ENCODE peak calls at places on chromosome 16, in ten cellular contexts. One of them, this sample, is unnamed.

GRCh38 chr16:87411375-87412271 is 19.5 kb downstream of the MAP1LC3B start:
- DNase-seq in T-helper 17 cell: no peak
- DNase-seq in Caki2: no peak
- DNase-seq in stimulated activated CD8-positive, alpha-beta memory T cell treated with anti-CD3 and anti-CD28 coated beads, Interleukin-7, amount 100 ng/mL, for 1 hour: no peak
- DNase-seq in stimulated activated CD4-positive, alpha-beta T cell treated with anti-CD3 and anti-CD28 coated beads, Interleukin-15, amount 100 ng/mL, for 1 hour: no peak
- DNase-seq in nephron progenitor cell: no peak
- DNase-seq in NCI-H2081: no peak
- DNase-seq in lung: no peak
- DNase-seq in DND-41: no peak
- DNase-seq in cardiac septum: no peak
- DNase-seq in this sample: no peak

GRCh38 chr16:68790130-68790761 is 53.1 kb upstream of the TANGO6 start:
- DNase-seq in Caki2: peak
- DNase-seq in NCI-H2081: no peak
- DNase-seq in cardiac septum: no peak
- DNase-seq in T-helper 17 cell: no peak
- DNase-seq in stimulated activated CD4-positive, alpha-beta T cell treated with anti-CD3 and anti-CD28 coated beads, Interleukin-15, amount 100 ng/mL, for 1 hour: no peak
- DNase-seq in lung: peak
- DNase-seq in nephron progenitor cell: no peak
- DNase-seq in stimulated activated CD8-positive, alpha-beta memory T cell treated with anti-CD3 and anti-CD28 coated beads, Interleukin-7, amount 100 ng/mL, for 1 hour: no peak
- DNase-seq in DND-41: no peak
- DNase-seq in this sample: no peak

GRCh38 chr16:65769776-65770438 is 596.6 kb upstream of the CDH5 start:
- DNase-seq in NCI-H2081: no peak
- DNase-seq in stimulated activated CD4-positive, alpha-beta T cell treated with anti-CD3 and anti-CD28 coated beads, Interleukin-15, amount 100 ng/mL, for 1 hour: no peak
- DNase-seq in T-helper 17 cell: no peak
- DNase-seq in cardiac septum: no peak
- DNase-seq in nephron progenitor cell: no peak
- DNase-seq in Caki2: no peak
- DNase-seq in lung: no peak
- DNase-seq in DND-41: no peak
- DNase-seq in stimulated activated CD8-positive, alpha-beta memory T cell treated with anti-CD3 and anti-CD28 coated beads, Interleukin-7, amount 100 ng/mL, for 1 hour: no peak
- DNase-seq in this sample: no peak

GRCh38 chr16:48542020-48542473 is 67.9 kb downstream of the N4BP1 start:
- DNase-seq in NCI-H2081: peak
- DNase-seq in T-helper 17 cell: no peak
- DNase-seq in stimulated activated CD8-positive, alpha-beta memory T cell treated with anti-CD3 and anti-CD28 coated beads, Interleukin-7, amount 100 ng/mL, for 1 hour: no peak
- DNase-seq in lung: peak
- DNase-seq in nephron progenitor cell: no peak
- DNase-seq in DND-41: peak
- DNase-seq in cardiac septum: no peak
- DNase-seq in stimulated activated CD4-positive, alpha-beta T cell treated with anti-CD3 and anti-CD28 coated beads, Interleukin-15, amount 100 ng/mL, for 1 hour: no peak
- DNase-seq in Caki2: no peak
- DNase-seq in this sample: no peak

GRCh38 chr16:86277236-86277635 is 233.1 kb upstream of the FOXF1 start:
- DNase-seq in DND-41: no peak
- DNase-seq in nephron progenitor cell: no peak
- DNase-seq in cardiac septum: no peak
- DNase-seq in stimulated activated CD8-positive, alpha-beta memory T cell treated with anti-CD3 and anti-CD28 coated beads, Interleukin-7, amount 100 ng/mL, for 1 hour: no peak
- DNase-seq in T-helper 17 cell: no peak
- DNase-seq in Caki2: no peak
- DNase-seq in lung: no peak
- DNase-seq in stimulated activated CD4-positive, alpha-beta T cell treated with anti-CD3 and anti-CD28 coated beads, Interleukin-15, amount 100 ng/mL, for 1 hour: no peak
- DNase-seq in NCI-H2081: no peak
- DNase-seq in this sample: no peak

GRCh38 chr16:10961231-10961630 is 16.9 kb downstream of the CLEC16A start:
- DNase-seq in nephron progenitor cell: no peak
- DNase-seq in DND-41: no peak
- DNase-seq in stimulated activated CD8-positive, alpha-beta memory T cell treated with anti-CD3 and anti-CD28 coated beads, Interleukin-7, amount 100 ng/mL, for 1 hour: no peak
- DNase-seq in stimulated activated CD4-positive, alpha-beta T cell treated with anti-CD3 and anti-CD28 coated beads, Interleukin-15, amount 100 ng/mL, for 1 hour: no peak
- DNase-seq in NCI-H2081: no peak
- DNase-seq in Caki2: no peak
- DNase-seq in T-helper 17 cell: no peak
- DNase-seq in lung: no peak
- DNase-seq in cardiac septum: no peak
- DNase-seq in this sample: no peak

GRCh38 chr16:85584989-85585388 is 28.1 kb upstream of the GSE1 start:
- DNase-seq in lung: no peak
- DNase-seq in nephron progenitor cell: no peak
- DNase-seq in NCI-H2081: peak
- DNase-seq in Caki2: no peak
- DNase-seq in cardiac septum: no peak
- DNase-seq in stimulated activated CD8-positive, alpha-beta memory T cell treated with anti-CD3 and anti-CD28 coated beads, Interleukin-7, amount 100 ng/mL, for 1 hour: no peak
- DNase-seq in T-helper 17 cell: no peak
- DNase-seq in DND-41: no peak
- DNase-seq in stimulated activated CD4-positive, alpha-beta T cell treated with anti-CD3 and anti-CD28 coated beads, Interleukin-15, amount 100 ng/mL, for 1 hour: no peak
- DNase-seq in this sample: no peak

GRCh38 chr16:85475233-85475632 is 137.9 kb upstream of the GSE1 start:
- DNase-seq in lung: no peak
- DNase-seq in DND-41: no peak
- DNase-seq in cardiac septum: no peak
- DNase-seq in NCI-H2081: no peak
- DNase-seq in stimulated activated CD4-positive, alpha-beta T cell treated with anti-CD3 and anti-CD28 coated beads, Interleukin-15, amount 100 ng/mL, for 1 hour: no peak
- DNase-seq in Caki2: no peak
- DNase-seq in nephron progenitor cell: peak
- DNase-seq in T-helper 17 cell: no peak
- DNase-seq in stimulated activated CD8-positive, alpha-beta memory T cell treated with anti-CD3 and anti-CD28 coated beads, Interleukin-7, amount 100 ng/mL, for 1 hour: no peak
- DNase-seq in this sample: no peak

GRCh38 chr16:69618307-69618706 is 52.5 kb downstream of the NFAT5 start:
- DNase-seq in Caki2: no peak
- DNase-seq in stimulated activated CD4-positive, alpha-beta T cell treated with anti-CD3 and anti-CD28 coated beads, Interleukin-15, amount 100 ng/mL, for 1 hour: no peak
- DNase-seq in T-helper 17 cell: no peak
- DNase-seq in stimulated activated CD8-positive, alpha-beta memory T cell treated with anti-CD3 and anti-CD28 coated beads, Interleukin-7, amount 100 ng/mL, for 1 hour: no peak
- DNase-seq in lung: no peak
- DNase-seq in DND-41: no peak
- DNase-seq in NCI-H2081: no peak
- DNase-seq in nephron progenitor cell: no peak
- DNase-seq in cardiac septum: no peak
- DNase-seq in this sample: no peak

GRCh38 chr16:28146536-28146935 is 65.2 kb downstream of the XPO6 start:
- DNase-seq in stimulated activated CD8-positive, alpha-beta memory T cell treated with anti-CD3 and anti-CD28 coated beads, Interleukin-7, amount 100 ng/mL, for 1 hour: no peak
- DNase-seq in T-helper 17 cell: no peak
- DNase-seq in nephron progenitor cell: no peak
- DNase-seq in lung: no peak
- DNase-seq in NCI-H2081: no peak
- DNase-seq in Caki2: no peak
- DNase-seq in cardiac septum: no peak
- DNase-seq in stimulated activated CD4-positive, alpha-beta T cell treated with anti-CD3 and anti-CD28 coated beads, Interleukin-15, amount 100 ng/mL, for 1 hour: no peak
- DNase-seq in DND-41: no peak
- DNase-seq in this sample: no peak

GRCh38 chr16:55470533-55471371 is 8.2 kb upstream of the MMP2 start:
- DNase-seq in NCI-H2081: no peak
- DNase-seq in DND-41: no peak
- DNase-seq in cardiac septum: peak
- DNase-seq in stimulated activated CD4-positive, alpha-beta T cell treated with anti-CD3 and anti-CD28 coated beads, Interleukin-15, amount 100 ng/mL, for 1 hour: no peak
- DNase-seq in nephron progenitor cell: no peak
- DNase-seq in lung: no peak
- DNase-seq in stimulated activated CD8-positive, alpha-beta memory T cell treated with anti-CD3 and anti-CD28 coated beads, Interleukin-7, amount 100 ng/mL, for 1 hour: no peak
- DNase-seq in Caki2: no peak
- DNase-seq in T-helper 17 cell: no peak
- DNase-seq in this sample: no peak

GRCh38 chr16:70646260-70647241 is at the start of gene IL34:
- DNase-seq in NCI-H2081: no peak
- DNase-seq in lung: no peak
- DNase-seq in T-helper 17 cell: no peak
- DNase-seq in stimulated activated CD4-positive, alpha-beta T cell treated with anti-CD3 and anti-CD28 coated beads, Interleukin-15, amount 100 ng/mL, for 1 hour: no peak
- DNase-seq in Caki2: no peak
- DNase-seq in cardiac septum: no peak
- DNase-seq in stimulated activated CD8-positive, alpha-beta memory T cell treated with anti-CD3 and anti-CD28 coated beads, Interleukin-7, amount 100 ng/mL, for 1 hour: no peak
- DNase-seq in DND-41: no peak
- DNase-seq in nephron progenitor cell: peak
- DNase-seq in this sample: no peak

GRCh38 chr16:66030036-66030435 is 336.5 kb upstream of the CDH5 start:
- DNase-seq in nephron progenitor cell: no peak
- DNase-seq in Caki2: no peak
- DNase-seq in stimulated activated CD8-positive, alpha-beta memory T cell treated with anti-CD3 and anti-CD28 coated beads, Interleukin-7, amount 100 ng/mL, for 1 hour: no peak
- DNase-seq in stimulated activated CD4-positive, alpha-beta T cell treated with anti-CD3 and anti-CD28 coated beads, Interleukin-15, amount 100 ng/mL, for 1 hour: no peak
- DNase-seq in NCI-H2081: no peak
- DNase-seq in T-helper 17 cell: no peak
- DNase-seq in cardiac septum: no peak
- DNase-seq in DND-41: no peak
- DNase-seq in lung: no peak
- DNase-seq in this sample: no peak

GRCh38 chr16:22161999-22162657 is at the start of gene SDR42E2:
- DNase-seq in stimulated activated CD8-positive, alpha-beta memory T cell treated with anti-CD3 and anti-CD28 coated beads, Interleukin-7, amount 100 ng/mL, for 1 hour: peak
- DNase-seq in lung: no peak
- DNase-seq in T-helper 17 cell: peak
- DNase-seq in DND-41: no peak
- DNase-seq in cardiac septum: no peak
- DNase-seq in nephron progenitor cell: peak
- DNase-seq in stimulated activated CD4-positive, alpha-beta T cell treated with anti-CD3 and anti-CD28 coated beads, Interleukin-15, amount 100 ng/mL, for 1 hour: no peak
- DNase-seq in NCI-H2081: peak
- DNase-seq in Caki2: peak
- DNase-seq in this sample: no peak

GRCh38 chr16:86531193-86531550 is 20.8 kb downstream of the FOXF1 start:
- DNase-seq in nephron progenitor cell: no peak
- DNase-seq in lung: no peak
- DNase-seq in stimulated activated CD4-positive, alpha-beta T cell treated with anti-CD3 and anti-CD28 coated beads, Interleukin-15, amount 100 ng/mL, for 1 hour: no peak
- DNase-seq in Caki2: no peak
- DNase-seq in stimulated activated CD8-positive, alpha-beta memory T cell treated with anti-CD3 and anti-CD28 coated beads, Interleukin-7, amount 100 ng/mL, for 1 hour: no peak
- DNase-seq in NCI-H2081: no peak
- DNase-seq in DND-41: no peak
- DNase-seq in cardiac septum: no peak
- DNase-seq in T-helper 17 cell: no peak
- DNase-seq in this sample: no peak

GRCh38 chr16:72995151-72995881 is 52.6 kb downstream of the ZFHX3 start:
- DNase-seq in DND-41: peak
- DNase-seq in stimulated activated CD8-positive, alpha-beta memory T cell treated with anti-CD3 and anti-CD28 coated beads, Interleukin-7, amount 100 ng/mL, for 1 hour: no peak
- DNase-seq in stimulated activated CD4-positive, alpha-beta T cell treated with anti-CD3 and anti-CD28 coated beads, Interleukin-15, amount 100 ng/mL, for 1 hour: no peak
- DNase-seq in cardiac septum: no peak
- DNase-seq in nephron progenitor cell: peak
- DNase-seq in Caki2: no peak
- DNase-seq in NCI-H2081: no peak
- DNase-seq in lung: no peak
- DNase-seq in T-helper 17 cell: no peak
- DNase-seq in this sample: no peak

GRCh38 chr16:82587289-82587688 is 39.5 kb upstream of the CDH13 start:
- DNase-seq in stimulated activated CD8-positive, alpha-beta memory T cell treated with anti-CD3 and anti-CD28 coated beads, Interleukin-7, amount 100 ng/mL, for 1 hour: no peak
- DNase-seq in Caki2: no peak
- DNase-seq in cardiac septum: no peak
- DNase-seq in DND-41: no peak
- DNase-seq in NCI-H2081: no peak
- DNase-seq in stimulated activated CD4-positive, alpha-beta T cell treated with anti-CD3 and anti-CD28 coated beads, Interleukin-15, amount 100 ng/mL, for 1 hour: no peak
- DNase-seq in T-helper 17 cell: no peak
- DNase-seq in nephron progenitor cell: no peak
- DNase-seq in lung: no peak
- DNase-seq in this sample: no peak

GRCh38 chr16:9102379-9102778 is 10.9 kb downstream of the HAPSTR1 start:
- DNase-seq in Caki2: no peak
- DNase-seq in nephron progenitor cell: no peak
- DNase-seq in stimulated activated CD4-positive, alpha-beta T cell treated with anti-CD3 and anti-CD28 coated beads, Interleukin-15, amount 100 ng/mL, for 1 hour: no peak
- DNase-seq in stimulated activated CD8-positive, alpha-beta memory T cell treated with anti-CD3 and anti-CD28 coated beads, Interleukin-7, amount 100 ng/mL, for 1 hour: no peak
- DNase-seq in NCI-H2081: no peak
- DNase-seq in lung: peak
- DNase-seq in cardiac septum: no peak
- DNase-seq in T-helper 17 cell: no peak
- DNase-seq in DND-41: no peak
- DNase-seq in this sample: no peak

GRCh38 chr16:67283826-67284555 is 4.7 kb downstream of the PLEKHG4 start:
- DNase-seq in DND-41: no peak
- DNase-seq in T-helper 17 cell: no peak
- DNase-seq in stimulated activated CD8-positive, alpha-beta memory T cell treated with anti-CD3 and anti-CD28 coated beads, Interleukin-7, amount 100 ng/mL, for 1 hour: no peak
- DNase-seq in lung: no peak
- DNase-seq in NCI-H2081: no peak
- DNase-seq in nephron progenitor cell: no peak
- DNase-seq in cardiac septum: no peak
- DNase-seq in Caki2: no peak
- DNase-seq in stimulated activated CD4-positive, alpha-beta T cell treated with anti-CD3 and anti-CD28 coated beads, Interleukin-15, amount 100 ng/mL, for 1 hour: no peak
- DNase-seq in this sample: no peak

GRCh38 chr16:85461814-85462404 is 151.2 kb upstream of the GSE1 start:
- DNase-seq in stimulated activated CD8-positive, alpha-beta memory T cell treated with anti-CD3 and anti-CD28 coated beads, Interleukin-7, amount 100 ng/mL, for 1 hour: no peak
- DNase-seq in DND-41: peak
- DNase-seq in lung: peak
- DNase-seq in nephron progenitor cell: peak
- DNase-seq in stimulated activated CD4-positive, alpha-beta T cell treated with anti-CD3 and anti-CD28 coated beads, Interleukin-15, amount 100 ng/mL, for 1 hour: no peak
- DNase-seq in NCI-H2081: peak
- DNase-seq in Caki2: no peak
- DNase-seq in cardiac septum: no peak
- DNase-seq in T-helper 17 cell: no peak
- DNase-seq in this sample: no peak

GRCh38 chr16:84992700-84993075 is 18.6 kb downstream of the ZDHHC7 start:
- DNase-seq in Caki2: no peak
- DNase-seq in stimulated activated CD8-positive, alpha-beta memory T cell treated with anti-CD3 and anti-CD28 coated beads, Interleukin-7, amount 100 ng/mL, for 1 hour: no peak
- DNase-seq in lung: no peak
- DNase-seq in DND-41: no peak
- DNase-seq in T-helper 17 cell: no peak
- DNase-seq in cardiac septum: no peak
- DNase-seq in NCI-H2081: no peak
- DNase-seq in stimulated activated CD4-positive, alpha-beta T cell treated with anti-CD3 and anti-CD28 coated beads, Interleukin-15, amount 100 ng/mL, for 1 hour: no peak
- DNase-seq in nephron progenitor cell: no peak
- DNase-seq in this sample: no peak

GRCh38 chr16:10862432-10862831 is 14.6 kb upstream of the CIITA start:
- DNase-seq in stimulated activated CD8-positive, alpha-beta memory T cell treated with anti-CD3 and anti-CD28 coated beads, Interleukin-7, amount 100 ng/mL, for 1 hour: no peak
- DNase-seq in stimulated activated CD4-positive, alpha-beta T cell treated with anti-CD3 and anti-CD28 coated beads, Interleukin-15, amount 100 ng/mL, for 1 hour: no peak
- DNase-seq in cardiac septum: no peak
- DNase-seq in nephron progenitor cell: no peak
- DNase-seq in T-helper 17 cell: no peak
- DNase-seq in lung: peak
- DNase-seq in DND-41: no peak
- DNase-seq in Caki2: no peak
- DNase-seq in NCI-H2081: no peak
- DNase-seq in this sample: no peak

GRCh38 chr16:69601250-69601649 is 35.5 kb downstream of the NFAT5 start:
- DNase-seq in NCI-H2081: no peak
- DNase-seq in stimulated activated CD8-positive, alpha-beta memory T cell treated with anti-CD3 and anti-CD28 coated beads, Interleukin-7, amount 100 ng/mL, for 1 hour: no peak
- DNase-seq in cardiac septum: no peak
- DNase-seq in lung: no peak
- DNase-seq in stimulated activated CD4-positive, alpha-beta T cell treated with anti-CD3 and anti-CD28 coated beads, Interleukin-15, amount 100 ng/mL, for 1 hour: no peak
- DNase-seq in T-helper 17 cell: no peak
- DNase-seq in nephron progenitor cell: no peak
- DNase-seq in Caki2: no peak
- DNase-seq in DND-41: no peak
- DNase-seq in this sample: no peak

GRCh38 chr16:16120382-16121184 is 102.7 kb downstream of the ABCC6 start:
- DNase-seq in stimulated activated CD8-positive, alpha-beta memory T cell treated with anti-CD3 and anti-CD28 coated beads, Interleukin-7, amount 100 ng/mL, for 1 hour: no peak
- DNase-seq in nephron progenitor cell: no peak
- DNase-seq in NCI-H2081: peak
- DNase-seq in Caki2: no peak
- DNase-seq in lung: peak
- DNase-seq in DND-41: no peak
- DNase-seq in stimulated activated CD4-positive, alpha-beta T cell treated with anti-CD3 and anti-CD28 coated beads, Interleukin-15, amount 100 ng/mL, for 1 hour: no peak
- DNase-seq in T-helper 17 cell: no peak
- DNase-seq in cardiac septum: peak
- DNase-seq in this sample: no peak

GRCh38 chr16:47905771-47906170 is 250.0 kb downstream of the ABCC12 start:
- DNase-seq in stimulated activated CD8-positive, alpha-beta memory T cell treated with anti-CD3 and anti-CD28 coated beads, Interleukin-7, amount 100 ng/mL, for 1 hour: no peak
- DNase-seq in nephron progenitor cell: no peak
- DNase-seq in T-helper 17 cell: no peak
- DNase-seq in lung: no peak
- DNase-seq in stimulated activated CD4-positive, alpha-beta T cell treated with anti-CD3 and anti-CD28 coated beads, Interleukin-15, amount 100 ng/mL, for 1 hour: no peak
- DNase-seq in Caki2: no peak
- DNase-seq in NCI-H2081: no peak
- DNase-seq in DND-41: no peak
- DNase-seq in cardiac septum: no peak
- DNase-seq in this sample: no peak

GRCh38 chr16:81067166-81067565 is 9.9 kb downstream of the C16orf46 start:
- DNase-seq in stimulated activated CD4-positive, alpha-beta T cell treated with anti-CD3 and anti-CD28 coated beads, Interleukin-15, amount 100 ng/mL, for 1 hour: no peak
- DNase-seq in stimulated activated CD8-positive, alpha-beta memory T cell treated with anti-CD3 and anti-CD28 coated beads, Interleukin-7, amount 100 ng/mL, for 1 hour: no peak
- DNase-seq in cardiac septum: no peak
- DNase-seq in T-helper 17 cell: no peak
- DNase-seq in NCI-H2081: no peak
- DNase-seq in nephron progenitor cell: no peak
- DNase-seq in DND-41: no peak
- DNase-seq in lung: no peak
- DNase-seq in Caki2: no peak
- DNase-seq in this sample: no peak

GRCh38 chr16:9499921-9500593 is 408.6 kb downstream of the HAPSTR1 start:
- DNase-seq in NCI-H2081: no peak
- DNase-seq in lung: peak
- DNase-seq in T-helper 17 cell: no peak
- DNase-seq in stimulated activated CD4-positive, alpha-beta T cell treated with anti-CD3 and anti-CD28 coated beads, Interleukin-15, amount 100 ng/mL, for 1 hour: no peak
- DNase-seq in DND-41: no peak
- DNase-seq in cardiac septum: no peak
- DNase-seq in nephron progenitor cell: peak
- DNase-seq in stimulated activated CD8-positive, alpha-beta memory T cell treated with anti-CD3 and anti-CD28 coated beads, Interleukin-7, amount 100 ng/mL, for 1 hour: no peak
- DNase-seq in Caki2: no peak
- DNase-seq in this sample: no peak

GRCh38 chr16:53576228-53576627 is 73.2 kb upstream of the AKTIP start:
- DNase-seq in NCI-H2081: no peak
- DNase-seq in stimulated activated CD4-positive, alpha-beta T cell treated with anti-CD3 and anti-CD28 coated beads, Interleukin-15, amount 100 ng/mL, for 1 hour: no peak
- DNase-seq in Caki2: no peak
- DNase-seq in DND-41: no peak
- DNase-seq in T-helper 17 cell: no peak
- DNase-seq in stimulated activated CD8-positive, alpha-beta memory T cell treated with anti-CD3 and anti-CD28 coated beads, Interleukin-7, amount 100 ng/mL, for 1 hour: no peak
- DNase-seq in cardiac septum: no peak
- DNase-seq in nephron progenitor cell: no peak
- DNase-seq in lung: no peak
- DNase-seq in this sample: no peak

This sample was measured in suprapubic skin.